ENCODE peak calls at places on chromosomes 4 and X, in five cellular contexts. U is thoracic aorta, R is suprapubic skin, O is stomach, D is ovary. I is an unnamed sample.

GRCh38 chrX:154013614-154014360 is 5.9 kb downstream of the IRAK1 start:
- DNase-seq in U (no peak), R (no peak), O (peak; percentile 41), D (peak; percentile 62), I (peak; percentile 21)

GRCh38 chr4:10715696-10716095 is 31.1 kb upstream of the CLNK start:
- DNase-seq in U (no peak), R (no peak), O (no peak), D (no peak), I (no peak)

GRCh38 chrX:101252634-101253033 is 33.0 kb downstream of the DRP2 start:
- DNase-seq in U (no peak), R (no peak), O (no peak), D (no peak), I (no peak)

GRCh38 chr4:89765966-89766365 is 71.0 kb downstream of the SNCA start:
- DNase-seq in U (no peak), R (no peak), O (no peak), D (no peak), I (peak; percentile 20)

GRCh38 chr4:152171556-152171955 is 364.3 kb downstream of the FBXW7 start:
- DNase-seq in U (no peak), R (no peak), O (no peak), D (no peak), I (no peak)

GRCh38 chr4:115851918-115852766 is 738.7 kb upstream of the NDST4 start:
- DNase-seq in U (no peak), R (peak; percentile 52), O (peak; percentile 67), D (no peak), I (peak; percentile 21)

GRCh38 chrX:129577473-129577872 is 37.4 kb downstream of the OCRL start:
- DNase-seq in U (peak; percentile 3), R (no peak), O (no peak), D (no peak), I (peak; percentile 8)

GRCh38 chrX:16807548-16807947 is 21.3 kb downstream of the TXLNG start:
- DNase-seq in U (no peak), R (no peak), O (no peak), D (peak; percentile 4), I (no peak)

GRCh38 chrX:97389761-97390192 is 506.1 kb downstream of the RPA4 start:
- DNase-seq in U (no peak), R (no peak), O (no peak), D (no peak), I (peak; percentile 5)

GRCh38 chr4:46946914-46947313 is 37.9 kb upstream of the COX7B2 start:
- DNase-seq in U (no peak), R (no peak), O (no peak), D (no peak), I (no peak)

GRCh38 chr4:121666091-121666679 is 30.6 kb downstream of the ANXA5 start:
- DNase-seq in U (no peak), R (no peak), O (no peak), D (no peak), I (no peak)

GRCh38 chr4:186669159-186669720 is 54.4 kb downstream of the FAT1 start:
- DNase-seq in U (no peak), R (no peak), O (no peak), D (no peak), I (peak; percentile 24)

GRCh38 chrX:118495061-118495921 is at the start of gene DOCK11:
- DNase-seq in U (peak; percentile 29), R (peak; percentile 88), O (peak; percentile 59), D (peak; percentile 66), I (peak; percentile 48)

GRCh38 chr4:139223682-139224317 is 46.8 kb upstream of the ELF2 start:
- DNase-seq in U (no peak), R (no peak), O (no peak), D (no peak), I (no peak)

GRCh38 chr4:139222215-139222614 is 45.2 kb upstream of the ELF2 start:
- DNase-seq in U (no peak), R (no peak), O (no peak), D (no peak), I (no peak)

GRCh38 chr4:139232751-139233150 is 47.3 kb downstream of the MGARP start:
- DNase-seq in U (no peak), R (no peak), O (no peak), D (no peak), I (no peak)

GRCh38 chr4:139229534-139230039 is 50.4 kb downstream of the MGARP start:
- DNase-seq in U (no peak), R (no peak), O (no peak), D (no peak), I (peak; percentile 46)

DNA sequence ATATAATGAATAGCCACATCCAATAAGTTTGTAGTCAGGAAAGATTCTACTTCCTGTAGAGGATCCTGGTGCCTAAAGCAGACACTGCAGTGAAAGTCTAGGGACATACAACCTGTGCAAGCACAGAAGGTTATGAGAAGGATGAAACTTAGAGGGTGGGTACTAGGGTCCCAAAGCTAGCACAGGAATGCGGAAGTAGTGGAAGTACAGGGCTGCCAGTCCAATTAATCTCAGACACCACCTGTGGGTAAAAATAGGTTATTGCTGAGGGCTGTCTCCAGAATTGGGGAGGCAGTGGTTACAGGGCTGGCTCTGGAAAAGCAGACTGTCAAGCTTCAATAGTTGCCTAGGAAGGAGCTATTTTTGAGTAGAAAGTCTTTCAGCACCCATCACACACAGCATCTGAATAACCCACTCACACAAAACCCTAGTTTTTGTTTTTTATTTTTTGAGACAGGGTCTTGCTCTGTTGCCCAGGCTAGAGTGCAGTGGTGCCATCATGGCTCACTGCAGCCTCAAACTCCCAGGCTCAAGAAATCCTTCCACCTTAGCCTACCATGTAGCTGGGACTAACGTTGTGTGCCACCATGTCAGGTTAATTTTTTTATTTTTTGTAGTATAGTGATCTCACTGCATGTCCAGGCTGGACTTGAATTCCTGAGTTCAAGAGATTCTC is 50.8 kb upstream of the ELF2 start:
- DNase-seq in U (no peak), R (no peak), O (no peak), D (no peak), I (no peak)
- TF ChIP-seq CTCF in U (no peak), R (no peak), O (no peak), D (no peak), I (no peak)

DNA sequence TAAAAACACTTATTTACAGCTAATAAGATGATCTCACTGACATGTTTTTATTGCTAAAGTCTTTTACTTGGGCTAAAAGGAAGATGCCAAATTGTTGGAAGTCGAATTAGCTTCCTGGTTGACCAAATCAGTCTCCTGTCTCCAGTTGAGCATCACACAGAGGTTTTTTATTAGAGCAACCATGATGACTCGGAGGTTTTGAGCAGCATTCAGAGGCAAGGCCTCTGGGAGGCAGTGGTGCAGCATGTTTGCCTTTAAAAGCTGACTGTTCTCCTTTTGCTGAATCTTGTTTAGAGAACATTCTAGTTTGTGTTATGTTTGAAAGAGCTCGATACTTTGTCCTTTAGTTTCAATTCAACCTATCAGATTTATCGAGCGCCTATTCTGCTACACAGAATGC is 2.1 kb downstream of the UCHL1 start:
- DNase-seq in U (no peak), R (no peak), O (no peak), D (peak; percentile 26), I (peak; percentile 42)
- TF ChIP-seq CTCF in U (peak; percentile 39), R (no peak), O (no peak), D (peak; percentile 15), I (peak; percentile 22)

GRCh38 chrX:136171420-136171819 is 24.1 kb downstream of the FHL1 start:
- DNase-seq in U (no peak), R (no peak), O (no peak), D (no peak), I (no peak)

GRCh38 chrX:136168929-136169735 is 21.8 kb downstream of the FHL1 start:
- DNase-seq in U (peak; percentile 56), R (peak; percentile 79), O (no peak), D (peak; percentile 29), I (peak; percentile 30)

GRCh38 chrX:136166221-136166855 is 19.0 kb downstream of the FHL1 start:
- DNase-seq in U (no peak), R (no peak), O (no peak), D (no peak), I (no peak)

DNA sequence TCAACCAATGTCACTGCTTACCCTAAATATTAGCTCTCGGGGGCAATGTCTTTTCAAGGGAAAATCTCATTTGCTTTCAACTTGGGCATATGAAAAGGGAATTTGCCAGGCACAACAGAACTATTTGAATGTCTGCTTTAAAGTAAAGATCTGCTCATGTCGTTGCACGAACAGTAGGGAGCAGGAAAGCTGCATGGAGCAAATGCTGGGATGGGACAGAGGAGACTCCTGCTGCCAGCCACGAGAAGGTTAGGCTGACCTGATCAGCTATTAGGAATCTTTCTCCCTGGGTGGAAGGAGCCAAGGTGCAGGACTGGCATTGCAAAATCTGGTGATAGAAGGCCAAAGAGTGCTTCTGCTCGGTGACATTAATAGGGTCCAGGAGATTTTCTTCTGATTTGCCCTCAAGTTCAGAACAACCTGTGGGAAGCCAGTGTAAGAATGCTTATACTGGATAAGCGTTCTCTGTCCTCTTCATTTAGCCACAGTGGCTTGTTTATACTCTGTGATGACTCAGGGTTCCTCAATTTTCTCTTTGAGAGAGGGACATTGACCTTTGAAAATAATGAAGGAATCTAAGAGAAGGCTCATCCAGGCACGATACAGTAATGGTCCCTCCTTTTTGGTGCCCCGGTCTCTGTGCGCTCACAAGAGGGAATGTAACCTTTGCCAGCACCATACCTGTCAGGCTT is 22.9 kb downstream of the FHL1 start:
- DNase-seq in U (no peak), R (no peak), O (no peak), D (peak; percentile 25), I (no peak)
- TF ChIP-seq CTCF in U (peak; percentile 11), R (no peak), O (no peak), D (peak; percentile 13), I (no peak)

GRCh38 chrX:123964155-123964554 is 2.6 kb downstream of the STAG2 start:
- DNase-seq in U (no peak), R (no peak), O (no peak), D (no peak), I (no peak)

GRCh38 chrX:123971963-123972362 is 10.5 kb downstream of the STAG2 start:
- DNase-seq in U (no peak), R (no peak), O (no peak), D (no peak), I (no peak)

GRCh38 chrX:123965712-123966111 is 4.2 kb downstream of the STAG2 start:
- DNase-seq in U (no peak), R (no peak), O (no peak), D (no peak), I (no peak)

GRCh38 chrX:123968383-123969050 is 7.0 kb downstream of the STAG2 start:
- DNase-seq in U (no peak), R (no peak), O (no peak), D (no peak), I (no peak)

GRCh38 chrX:123967497-123967896 is 6.0 kb downstream of the STAG2 start:
- DNase-seq in U (no peak), R (no peak), O (no peak), D (no peak), I (no peak)
- TF ChIP-seq CTCF in U (no peak), R (no peak), O (no peak), D (no peak), I (no peak)

GRCh38 chrX:115147220-115147619 is 42.0 kb upstream of the RBMXL3 start:
- DNase-seq in U (no peak), R (no peak), O (no peak), D (no peak), I (peak; percentile 4)
- TF ChIP-seq CTCF in U (peak; percentile 42), R (no peak), O (peak; percentile 27), D (no peak), I (peak; percentile 46)

I was measured in RWPE1.